ENCODE peak calls at places on chromosomes 3 and 15, in eight cellular contexts. J is naive thymus-derived CD4-positive, alpha-beta T cell; N is pancreas; D is spleen; X is GM12878; G is astrocyte; O is colonic mucosa; H is neural progenitor cell. A is an unnamed sample. For H3K4me1 and H3K27me3, the result is how much of the 10 kb centered on the place peaks cover.

GRCh38 chr15:92818658-92819311 is 81.3 kb upstream of the CHD2 start:
- DNase-seq in D (no peak), O (no peak), G (no peak), X (no peak), J (no peak), N (no peak), H (no peak), A (no peak)

GRCh38 chr3:84077479-84077878 is 881.3 kb upstream of the CADM2 start:
- DNase-seq in J (no peak), D (no peak), G (no peak), H (peak), N (no peak), X (no peak), O (no peak), A (no peak)

GRCh38 chr3:107521466-107522059 is 1.2 kb upstream of the BBX start:
- DNase-seq in X (no peak), G (no peak), J (no peak), D (no peak), N (no peak), H (no peak), O (no peak), A (no peak)

GRCh38 chr3:71641669-71642068 is 58.1 kb upstream of the FOXP1 start:
- DNase-seq in D (no peak), N (no peak), O (no peak), G (no peak), J (no peak), X (peak), H (no peak), A (no peak)

GRCh38 chr3:72344256-72345046 is 503.8 kb downstream of the SHQ1 start:
- DNase-seq in O (no peak), G (no peak), H (no peak), X (no peak), N (no peak), J (no peak), D (peak), A (peak)

GRCh38 chr3:48915296-48915695 is 3.3 kb upstream of the ARIH2 start:
- DNase-seq in O (no peak), H (no peak), G (no peak), X (no peak), D (no peak), J (no peak), N (no peak), A (no peak)

GRCh38 chr3:42846682-42847522 is 28.8 kb downstream of the CYP8B1 start:
- DNase-seq in G (no peak), O (no peak), X (no peak), N (no peak), H (no peak), D (peak), J (no peak), A (no peak)

GRCh38 chr3:179421500-179421899 is 29.8 kb downstream of the GNB4 start:
- DNase-seq in G (no peak), O (no peak), X (no peak), H (peak), D (no peak), J (no peak), N (no peak), A (no peak)

GRCh38 chr3:190701096-190701532 is 161.4 kb downstream of the GMNC start:
- DNase-seq in X (no peak), O (peak), N (peak), G (peak), H (peak), J (no peak), D (no peak), A (peak)

GRCh38 chr15:33009603-33010002 is 184.9 kb downstream of the FMN1 start:
- DNase-seq in O (no peak), N (no peak), H (no peak), G (no peak), J (no peak), X (no peak), D (no peak), A (no peak)

GRCh38 chr3:100155590-100155989 is 41.3 kb upstream of the FILIP1L start:
- DNase-seq in G (no peak), D (no peak), J (no peak), H (no peak), X (no peak), N (no peak), O (no peak), A (no peak)

GRCh38 chr3:12468276-12468675 is 16.0 kb upstream of the TSEN2 start:
- DNase-seq in H (no peak), D (no peak), G (no peak), O (no peak), J (no peak), N (no peak), X (no peak), A (no peak)

GRCh38 chr3:19471147-19471546 is 322.8 kb downstream of the KCNH8 start:
- DNase-seq in D (no peak), J (no peak), O (no peak), G (no peak), N (no peak), H (no peak), X (no peak), A (no peak)

GRCh38 chr15:95712785-95713184 is 617.7 kb upstream of the NR2F2 start:
- DNase-seq in N (no peak), X (no peak), H (no peak), O (no peak), D (no peak), G (peak), J (no peak), A (no peak)

GRCh38 chr15:93152264-93152884 is 63.4 kb upstream of the RGMA start:
- DNase-seq in H (no peak), J (no peak), X (no peak), G (no peak), D (peak), O (peak), N (no peak), A (no peak)

GRCh38 chr3:180802837-180803236 is 109.6 kb upstream of the FXR1 start:
- DNase-seq in D (no peak), O (no peak), G (peak), N (no peak), X (no peak), J (no peak), H (peak), A (peak)

GRCh38 chr3:150414273-150414672 is 6.2 kb downstream of the TSC22D2 start:
- DNase-seq in N (no peak), X (no peak), H (peak), D (no peak), G (peak), O (peak), J (no peak), A (no peak)

GRCh38 chr3:114519415-114519814 is 225.6 kb downstream of the TIGIT start:
- DNase-seq in D (no peak), G (peak), H (peak), X (peak), J (no peak), O (no peak), N (peak), A (peak)

GRCh38 chr3:143648218-143648617 is 200.1 kb downstream of the SLC9A9 start:
- DNase-seq in X (no peak), H (peak), O (no peak), G (no peak), J (no peak), N (no peak), D (no peak), A (no peak)

GRCh38 chr3:138687236-138687635 is 78.7 kb downstream of the FAIM start:
- DNase-seq in G (no peak), O (no peak), J (no peak), N (no peak), H (no peak), X (no peak), D (no peak), A (peak)

GRCh38 chr15:92960996-92961681 is 61.0 kb downstream of the CHD2 start:
- DNase-seq in H (no peak), N (no peak), G (no peak), J (no peak), D (no peak), X (no peak), O (no peak), A (no peak)

GRCh38 chr3:71269896-71270295 is 313.6 kb downstream of the FOXP1 start:
- DNase-seq in O (no peak), H (no peak), D (no peak), N (no peak), J (peak), G (no peak), X (no peak), A (no peak)

GRCh38 chr3:10955694-10956453 is 36.7 kb upstream of the SLC6A1 start:
- DNase-seq in O (no peak), G (no peak), D (no peak), H (no peak), N (no peak), X (no peak), J (no peak), A (no peak)

GRCh38 chr3:32447865-32448400 is 54.7 kb downstream of the CMTM6 start:
- DNase-seq in O (no peak), N (no peak), H (peak), G (no peak), J (no peak), X (no peak), D (no peak), A (no peak)

GRCh38 chr3:39506863-39507262 is 39.4 kb downstream of the MOBP start:
- DNase-seq in X (no peak), D (no peak), N (no peak), G (no peak), O (no peak), H (no peak), J (no peak), A (no peak)

GRCh38 chr3:39406368-39407258 is at the start of gene RPSA:
- DNase-seq in X (peak), J (peak), G (peak), N (peak), D (peak), O (peak), H (peak), A (peak)

GRCh38 chr15:90097475-90097874 is 4.8 kb downstream of the IDH2 start:
- DNase-seq in O (no peak), D (peak), N (no peak), H (no peak), X (peak), G (no peak), J (peak), A (no peak)

GRCh38 chr15:58269455-58270414 is 131.6 kb downstream of the AQP9 start:
- DNase-seq in J (peak), X (peak), N (peak), H (peak), G (peak), O (peak), D (no peak), A (peak)

GRCh38 chr3:143957447-143957846 is 14.2 kb upstream of the DIPK2A start:
- DNase-seq in X (no peak), N (no peak), H (no peak), J (no peak), D (no peak), G (no peak), O (no peak), A (no peak)

GRCh38 chr3:124563376-124563775 is 166.9 kb upstream of the UMPS start:
- DNase-seq in H (no peak), X (no peak), N (no peak), G (no peak), O (no peak), J (no peak), D (no peak), A (no peak)

GRCh38 chr3:30286007-30286669 is 320.3 kb upstream of the TGFBR2 start:
- DNase-seq in O (peak), D (no peak), N (peak), J (no peak), H (peak), G (peak), X (no peak), A (peak)
- H3K4me1 ChIP-seq in O (under half), D (under half), N (under half), J (under half), H (under half), G (under half), X (under half), A (under half)

DNA sequence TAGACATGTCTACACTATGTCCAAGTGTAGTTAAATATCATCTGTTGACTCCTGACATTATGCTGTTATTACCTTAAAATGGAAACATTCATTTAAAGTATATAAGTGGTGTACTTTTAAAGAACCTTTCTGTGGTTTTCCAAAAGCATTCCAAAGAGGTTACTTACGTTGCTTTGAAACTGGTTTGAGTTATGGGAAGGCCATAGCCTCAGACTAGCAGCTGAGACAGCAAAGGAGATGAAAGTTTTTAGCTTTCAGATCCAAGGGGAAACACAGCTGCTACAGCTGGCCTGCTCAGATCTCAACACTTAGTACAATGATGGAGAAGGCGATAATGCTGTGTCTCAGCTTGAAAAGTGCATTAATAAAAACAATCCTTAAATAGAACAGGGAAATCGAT is 921.1 kb downstream of the ROBO1 start:
- DNase-seq in H (no peak), J (no peak), N (no peak), O (no peak), X (no peak), D (no peak), G (peak), A (peak)
- H3K27ac ChIP-seq in H (no peak), J (no peak), N (no peak), O (no peak), X (no peak), D (no peak), G (peak), A (no peak)

GRCh38 chr15:52783191-52783829 is 6.8 kb downstream of the ONECUT1 start:
- DNase-seq in O (no peak), D (no peak), N (peak), X (no peak), G (no peak), J (no peak), H (peak), A (no peak)
- H3K27me3 ChIP-seq in O (half or more), D (half or more), N (under half), X (under half), G (half or more), J (under half), H (half or more), A (half or more)

GRCh38 chr15:85024509-85025336 is 43.1 kb downstream of the PDE8A start:
- DNase-seq in G (peak), N (no peak), O (no peak), X (no peak), D (no peak), H (no peak), J (no peak), A (peak)

GRCh38 chr15:85025516-85026279 is 44.0 kb downstream of the PDE8A start:
- DNase-seq in N (no peak), J (no peak), H (no peak), X (no peak), G (no peak), D (no peak), O (no peak), A (no peak)

GRCh38 chr15:85024003-85024402 is 42.3 kb downstream of the PDE8A start:
- DNase-seq in X (no peak), H (no peak), G (no peak), O (no peak), N (no peak), D (no peak), J (no peak), A (no peak)

GRCh38 chr15:85021409-85021808 is 39.8 kb downstream of the PDE8A start:
- DNase-seq in J (no peak), H (no peak), N (no peak), G (no peak), O (no peak), D (no peak), X (no peak), A (no peak)

GRCh38 chr15:85022860-85023403 is 41.3 kb downstream of the PDE8A start:
- DNase-seq in H (no peak), X (no peak), O (no peak), D (no peak), G (no peak), N (no peak), J (no peak), A (no peak)
- H3K4me1 ChIP-seq in H (under half), X (under half), O (under half), D (under half), G (under half), N (under half), J (under half), A (under half)

DNA sequence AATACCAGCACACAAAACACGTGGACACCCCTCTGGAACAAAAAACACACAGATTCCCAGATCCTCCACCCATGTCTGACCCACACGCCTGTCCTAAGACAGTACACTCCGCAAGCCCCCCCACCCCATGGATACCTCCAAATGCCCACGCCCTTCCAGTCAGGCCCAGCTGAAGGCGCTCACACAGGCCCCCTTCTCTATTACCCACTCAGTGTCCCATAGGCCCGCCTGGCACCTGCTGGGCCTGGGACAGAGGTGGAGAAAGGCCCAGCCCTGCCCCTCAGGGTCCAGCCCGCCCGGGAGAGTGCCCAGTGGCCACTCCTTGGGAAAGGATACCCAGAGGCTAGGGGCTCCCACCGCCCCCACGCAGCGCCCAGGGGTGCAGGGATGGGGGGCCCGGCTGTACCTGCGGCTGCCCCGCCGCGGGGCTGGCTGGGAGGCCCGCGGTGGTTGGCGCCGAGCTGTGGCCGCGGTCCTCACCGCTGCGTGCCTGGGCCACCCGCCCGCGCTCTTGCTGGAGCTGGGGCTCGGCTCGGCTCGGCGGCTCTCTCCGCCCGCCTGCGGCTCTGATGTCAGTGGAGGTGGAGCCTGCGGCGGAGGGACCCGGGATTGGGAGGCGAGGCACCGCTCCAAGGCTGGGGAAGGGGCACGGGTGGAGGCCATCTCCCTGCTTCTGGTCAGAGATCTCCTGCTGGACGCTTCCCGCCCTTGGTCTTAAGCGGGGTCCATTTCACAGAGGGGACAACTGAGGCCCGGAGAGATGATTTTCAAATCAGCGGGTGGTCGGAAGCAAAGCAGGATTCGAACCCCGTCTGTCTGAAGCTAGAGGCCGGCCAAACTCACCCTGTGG is at the start of gene CAMK1:
- DNase-seq in O (peak), G (peak), H (peak), J (no peak), D (peak), X (no peak), N (peak), A (no peak)
- H3K27ac ChIP-seq in O (peak), G (no peak), H (no peak), J (peak), D (peak), X (no peak), N (peak), A (peak)

GRCh38 chr3:24496529-24497482 is 2.2 kb upstream of the THRB start:
- DNase-seq in X (no peak), O (peak), H (peak), J (no peak), D (peak), N (peak), G (peak), A (no peak)
- H3K27me3 ChIP-seq in X (under half), O (under half), H (under half), J (under half), D (under half), N (under half), G (under half), A (under half)

A was measured in foreskin keratinocyte.